ENCODE peak calls at places on chromosomes 1 and 21, in nine cellular contexts. M is osteoblast; S is BJ; G is nephron progenitor cell; R is cardiac fibroblast; A is lower leg skin; V is CD4-positive, alpha-beta T cell; U is fibroblast of the aortic adventitia; E is Calu3. I is an unnamed sample.

GRCh38 chr1:187443939-187444338 is 615.2 kb downstream of the PLA2G4A start:
- DNase-seq in R (no peak), G (no peak), A (no peak), S (no peak), U (no peak), M (no peak), V (no peak), E (no peak), I (no peak)

GRCh38 chr21:34938079-34938764 is 110.9 kb downstream of the RUNX1 start:
- DNase-seq in U (peak), R (peak), A (no peak), G (no peak), S (no peak), E (no peak), V (no peak), M (no peak), I (no peak)

GRCh38 chr1:233722212-233722979 is 108.5 kb downstream of the KCNK1 start:
- DNase-seq in V (no peak), R (no peak), E (no peak), A (no peak), M (no peak), U (no peak), S (no peak), G (no peak), I (no peak)

GRCh38 chr21:46099476-46099875 is 1.6 kb downstream of the COL6A2 start:
- DNase-seq in A (peak), E (no peak), S (no peak), V (no peak), U (peak), R (peak), M (peak), G (no peak), I (peak)

GRCh38 chr1:2976180-2976562 is 45.1 kb upstream of the ACTRT2 start:
- DNase-seq in U (no peak), E (no peak), S (no peak), V (no peak), M (peak), A (no peak), G (no peak), R (no peak), I (peak)

GRCh38 chr1:35269190-35269988 is 880 bp downstream of the ZMYM4 start:
- DNase-seq in U (peak), V (no peak), E (peak), M (peak), R (peak), G (no peak), S (no peak), A (no peak), I (no peak)

GRCh38 chr1:19405195-19405760 is 80.1 kb downstream of the CAPZB start:
- DNase-seq in A (no peak), M (no peak), R (no peak), G (no peak), U (no peak), E (no peak), V (no peak), S (no peak), I (no peak)

GRCh38 chr1:42973304-42973703 is 14.6 kb upstream of the SLC2A1 start:
- DNase-seq in R (no peak), A (no peak), M (no peak), U (no peak), S (no peak), V (no peak), E (no peak), G (no peak), I (no peak)

GRCh38 chr21:46594276-46594675 is 10.6 kb downstream of the S100B start:
- DNase-seq in M (no peak), A (no peak), G (no peak), V (no peak), R (no peak), S (no peak), E (no peak), U (no peak), I (no peak)

GRCh38 chr1:85027242-85027983 is 20.9 kb downstream of the MCOLN3 start:
- DNase-seq in A (no peak), E (no peak), M (no peak), U (peak), V (no peak), S (no peak), R (peak), G (no peak), I (no peak)

GRCh38 chr1:1442069-1442770 is 6.7 kb downstream of the VWA1 start:
- DNase-seq in R (no peak), V (no peak), S (no peak), U (no peak), G (no peak), E (no peak), A (no peak), M (peak), I (no peak)

GRCh38 chr1:206909883-206910318 is 11.8 kb downstream of the FCMR start:
- DNase-seq in R (peak), M (no peak), U (no peak), E (no peak), S (no peak), A (no peak), V (no peak), G (no peak), I (no peak)

GRCh38 chr21:36700295-36700960 is 1.5 kb downstream of the SIM2 start:
- DNase-seq in E (peak), M (peak), S (no peak), R (no peak), G (no peak), U (no peak), V (no peak), A (no peak), I (no peak)

GRCh38 chr1:11266268-11267074 is 4.1 kb upstream of the MTOR start:
- DNase-seq in R (no peak), A (no peak), U (no peak), V (no peak), G (no peak), E (no peak), M (no peak), S (no peak), I (no peak)

GRCh38 chr1:109238382-109238781 is 11.0 kb upstream of the CELSR2 start:
- DNase-seq in U (no peak), S (no peak), V (no peak), G (no peak), M (no peak), A (no peak), R (no peak), E (no peak), I (no peak)

GRCh38 chr1:229205854-229206253 is 65.1 kb upstream of the RAB4A start:
- DNase-seq in G (no peak), R (no peak), M (no peak), A (no peak), E (no peak), U (no peak), V (no peak), S (no peak), I (no peak)

GRCh38 chr1:34926156-34926555 is 3.3 kb downstream of the DLGAP3 start:
- DNase-seq in A (no peak), R (no peak), U (no peak), S (no peak), E (no peak), V (no peak), M (peak), G (no peak), I (no peak)

GRCh38 chr21:45209046-45209445 is 78.6 kb downstream of the POFUT2 start:
- DNase-seq in S (peak), A (no peak), V (no peak), E (no peak), R (peak), M (peak), U (peak), G (no peak), I (no peak)

GRCh38 chr1:175750366-175751111 is 7.1 kb upstream of the TNR start:
- DNase-seq in E (no peak), U (no peak), G (no peak), V (no peak), A (no peak), M (no peak), S (no peak), R (no peak), I (no peak)

GRCh38 chr1:210099921-210100320 is 132.7 kb upstream of the SERTAD4 start:
- DNase-seq in G (no peak), A (no peak), S (no peak), M (no peak), V (no peak), E (no peak), R (no peak), U (no peak), I (no peak)

GRCh38 chr1:26351591-26352337 is 2.2 kb downstream of the CRYBG2 start:
- DNase-seq in S (no peak), V (no peak), G (peak), R (no peak), M (peak), E (peak), U (no peak), A (peak), I (no peak)

GRCh38 chr1:32892368-32893197 is 6.3 kb downstream of the HPCA start:
- DNase-seq in V (no peak), A (no peak), R (no peak), S (no peak), E (peak), G (peak), U (no peak), M (peak), I (peak)

GRCh38 chr1:157025856-157026255 is 19.7 kb downstream of the ARHGEF11 start:
- DNase-seq in U (peak), V (no peak), E (no peak), G (no peak), R (peak), S (no peak), A (no peak), M (no peak), I (no peak)

GRCh38 chr1:180742663-180743062 is 110.8 kb downstream of the XPR1 start:
- DNase-seq in S (no peak), V (no peak), M (no peak), U (no peak), A (no peak), R (no peak), E (no peak), G (no peak), I (no peak)

GRCh38 chr1:154730986-154731489 is 123.1 kb upstream of the ADAR start:
- DNase-seq in U (peak), R (peak), G (no peak), A (no peak), E (no peak), S (no peak), V (no peak), M (no peak), I (no peak)

GRCh38 chr1:117026361-117026760 is 24.8 kb downstream of the CD101 start:
- DNase-seq in E (no peak), U (peak), A (no peak), V (no peak), M (no peak), G (no peak), S (no peak), R (peak), I (no peak)

GRCh38 chr1:161196521-161197451 is 2.1 kb downstream of the ADAMTS4 start:
- DNase-seq in S (peak), G (peak), U (peak), V (no peak), R (peak), M (peak), A (no peak), E (no peak), I (no peak)

GRCh38 chr1:198959676-198960075 is 320.8 kb downstream of the PTPRC start:
- DNase-seq in E (no peak), R (no peak), A (no peak), V (no peak), M (no peak), G (no peak), S (no peak), U (no peak), I (no peak)

GRCh38 chr1:107056426-107057196 is at the start of gene PRMT6:
- DNase-seq in M (peak), V (peak), U (peak), S (no peak), G (peak), R (peak), A (peak), E (peak), I (peak)
- TF ChIP-seq CTCF in M (no peak), V (no peak), U (peak), S (peak), G (no peak), R (no peak), A (no peak), E (no peak), I (no peak)

GRCh38 chr1:20785907-20786309 is 1.2 kb downstream of the HP1BP3 start:
- DNase-seq in E (no peak), U (no peak), V (no peak), S (no peak), A (no peak), G (no peak), M (peak), R (peak), I (no peak)

GRCh38 chr1:20788489-20788795 is 1.3 kb upstream of the HP1BP3 start:
- DNase-seq in E (no peak), A (no peak), M (no peak), R (no peak), U (no peak), G (no peak), V (no peak), S (no peak), I (no peak)

GRCh38 chr1:20787775-20788488 is 825 bp upstream of the HP1BP3 start:
- DNase-seq in S (no peak), M (peak), U (peak), A (no peak), G (no peak), E (no peak), V (no peak), R (peak), I (no peak)

GRCh38 chr1:20786310-20787099 is 602 bp downstream of the HP1BP3 start:
- DNase-seq in R (peak), G (peak), A (peak), E (peak), U (peak), V (peak), S (peak), M (peak), I (peak)

GRCh38 chr1:20787100-20787774 is at the start of gene HP1BP3:
- DNase-seq in R (peak), A (peak), M (peak), G (peak), U (peak), V (peak), S (no peak), E (peak), I (peak)
- TF ChIP-seq CTCF in R (no peak), A (no peak), M (no peak), G (no peak), U (no peak), V (no peak), S (no peak), E (no peak), I (no peak)

GRCh38 chr1:45230537-45230936 is 24.1 kb upstream of the ZSWIM5 start:
- DNase-seq in S (no peak), G (no peak), A (no peak), V (no peak), M (no peak), R (no peak), E (peak), U (no peak), I (no peak)
- TF ChIP-seq CTCF in S (no peak), G (no peak), A (no peak), V (peak), M (no peak), R (no peak), E (no peak), U (no peak), I (no peak)

DNA sequence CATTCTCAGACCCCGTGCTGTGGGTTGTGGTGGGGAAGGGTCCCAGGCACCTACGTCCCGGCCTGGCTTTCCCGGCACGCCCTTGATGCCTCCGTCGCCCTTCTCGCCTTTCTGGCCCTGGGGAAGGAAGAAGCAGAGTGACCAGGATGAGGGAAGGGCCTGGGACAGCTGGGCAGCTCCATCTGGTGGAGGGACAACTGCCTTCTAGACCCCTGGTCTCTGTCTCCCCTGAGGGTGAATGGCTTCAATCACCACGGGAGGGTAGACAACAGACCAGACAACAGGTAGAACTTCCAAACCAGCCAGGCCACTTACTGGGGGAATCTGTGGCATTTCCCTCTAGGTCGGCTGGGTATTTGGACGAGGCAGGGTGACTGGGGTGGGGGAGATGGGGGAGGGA is 11.9 kb downstream of the COL16A1 start:
- DNase-seq in V (no peak), G (no peak), M (no peak), U (no peak), R (no peak), A (no peak), S (no peak), E (no peak), I (no peak)
- TF ChIP-seq CTCF in V (no peak), G (no peak), M (no peak), U (no peak), R (no peak), A (no peak), S (no peak), E (no peak), I (no peak)

GRCh38 chr1:192678099-192678498 is 42.2 kb downstream of the RGS13 start:
- DNase-seq in S (no peak), E (no peak), G (no peak), U (no peak), R (no peak), V (no peak), M (no peak), A (no peak), I (no peak)

GRCh38 chr1:192682335-192682734 is 46.4 kb downstream of the RGS13 start:
- DNase-seq in M (no peak), R (no peak), A (no peak), S (no peak), U (no peak), V (no peak), E (no peak), G (no peak), I (no peak)
- TF ChIP-seq CTCF in M (no peak), R (no peak), A (no peak), S (no peak), U (no peak), V (no peak), E (no peak), G (no peak), I (no peak)

GRCh38 chr1:44810101-44810761 is 1.9 kb downstream of the BTBD19 start:
- DNase-seq in R (peak), E (peak), S (no peak), U (no peak), V (no peak), G (no peak), A (peak), M (peak), I (peak)

GRCh38 chr1:44812822-44813543 is 4.7 kb downstream of the BTBD19 start:
- DNase-seq in S (no peak), E (no peak), A (no peak), M (peak), G (no peak), R (no peak), V (no peak), U (no peak), I (no peak)

GRCh38 chr1:44811714-44812151 is 3.4 kb downstream of the BTBD19 start:
- DNase-seq in G (no peak), U (peak), S (peak), E (peak), V (no peak), R (peak), A (no peak), M (peak), I (no peak)

GRCh38 chr1:44808938-44809917 is 905 bp downstream of the BTBD19 start:
- DNase-seq in G (no peak), M (peak), E (no peak), V (peak), U (peak), R (peak), S (no peak), A (peak), I (peak)

DNA sequence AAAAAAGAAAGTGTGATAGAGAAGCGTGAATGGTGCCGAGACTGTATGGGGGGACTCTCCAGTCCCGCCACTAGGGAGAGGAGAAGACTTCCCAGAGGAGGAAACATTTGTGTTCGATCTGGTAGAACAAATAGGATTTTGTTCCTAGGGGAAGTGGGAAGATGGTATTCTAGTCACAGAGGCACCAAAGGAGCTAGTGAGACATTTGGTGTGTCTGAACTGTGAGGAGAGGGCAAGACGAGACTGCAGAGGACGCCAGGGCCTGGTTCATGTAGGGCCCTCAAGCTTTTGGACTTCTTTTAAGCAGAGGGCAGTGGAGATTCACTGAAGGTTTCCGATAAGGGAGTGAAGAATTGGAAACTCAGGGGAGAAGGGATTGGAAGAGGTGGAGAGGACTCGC is 2.9 kb downstream of the BTBD19 start:
- DNase-seq in G (no peak), U (no peak), R (no peak), V (no peak), S (no peak), M (peak), A (no peak), E (no peak), I (no peak)
- TF ChIP-seq CTCF in G (no peak), U (peak), R (no peak), V (no peak), S (no peak), M (no peak), A (no peak), E (no peak), I (no peak)

DNA sequence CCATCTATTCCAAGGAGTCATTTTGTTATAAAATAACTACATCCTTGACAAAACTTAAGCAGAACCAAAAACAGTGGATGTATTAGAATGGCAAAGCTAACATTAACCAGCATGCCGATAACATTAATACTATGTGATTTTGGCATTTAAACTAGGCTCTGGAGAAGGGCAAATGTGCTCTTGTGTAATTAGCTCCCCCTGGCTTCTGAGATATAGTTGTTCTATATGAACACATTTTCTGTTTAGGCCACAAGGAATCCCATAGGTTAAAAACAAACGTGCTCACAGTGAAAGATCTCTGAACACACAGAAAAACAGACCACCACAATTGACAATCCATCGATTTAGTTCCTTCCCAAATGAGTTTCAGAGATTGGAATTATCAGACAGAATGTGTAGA is 57.4 kb upstream of the TARS2 start:
- DNase-seq in A (no peak), G (no peak), U (peak), R (peak), S (no peak), M (no peak), V (no peak), E (no peak), I (no peak)
- TF ChIP-seq CTCF in A (no peak), G (no peak), U (peak), R (no peak), S (peak), M (peak), V (peak), E (peak), I (no peak)

GRCh38 chr1:54668567-54668966 is 27.0 kb downstream of the MROH7 start:
- DNase-seq in A (no peak), S (no peak), V (no peak), U (no peak), R (no peak), M (no peak), E (no peak), G (no peak), I (no peak)
- TF ChIP-seq CTCF in A (no peak), S (no peak), V (no peak), U (no peak), R (no peak), M (no peak), E (no peak), G (no peak), I (no peak)

GRCh38 chr1:152959273-152959672 is 11.2 kb upstream of the SPRR4 start:
- DNase-seq in S (no peak), V (no peak), U (no peak), E (no peak), G (no peak), A (no peak), R (no peak), M (no peak), I (no peak)
- TF ChIP-seq CTCF in S (no peak), V (no peak), U (no peak), E (no peak), G (no peak), A (no peak), R (no peak), M (no peak), I (no peak)

I was measured in activated B cell treated with CpG ODN at 0.5 μM for 24 hours.